ENCODE peak calls at places on chromosomes 16 and 17, in ten cellular contexts. A, G, S, Y, O, U, Q, R, V and X are unnamed samples.

GRCh38 chr17:10875984-10876555 is 38.2 kb upstream of the PIRT start:
- DNase-seq in A (peak; percentile 68), G (no peak), S (peak; percentile 32), Y (no peak), O (peak; percentile 18), U (peak; percentile 2), Q (peak; percentile 62), R (no peak), V (peak; percentile 41), X (peak; percentile 21)

GRCh38 chr16:57044931-57045693 is 47.3 kb upstream of the CPNE2 start:
- DNase-seq in A (no peak), G (no peak), S (no peak), Y (no peak), O (no peak), U (no peak), Q (no peak), R (no peak), V (no peak), X (no peak)

GRCh38 chr17:3534881-3535252 is 22.7 kb downstream of the TRPV3 start:
- DNase-seq in A (peak; percentile 74), G (no peak), S (peak; percentile 21), Y (no peak), O (no peak), U (no peak), Q (peak; percentile 27), R (no peak), V (peak; percentile 57), X (no peak)

GRCh38 chr17:21817791-21818364 is 125.6 kb downstream of the KCNJ18 start:
- DNase-seq in A (no peak), G (no peak), S (no peak), Y (no peak), O (no peak), U (no peak), Q (no peak), R (no peak), V (no peak), X (no peak)

GRCh38 chr17:64411999-64412771 is 21.5 kb upstream of the PECAM1 start:
- DNase-seq in A (peak; percentile 39), G (no peak), S (no peak), Y (peak; percentile 57), O (peak; percentile 85), U (peak; percentile 69), Q (peak; percentile 85), R (no peak), V (peak; percentile 33), X (peak; percentile 70)

GRCh38 chr16:30005341-30006094 is 5.3 kb downstream of the DOC2A start:
- DNase-seq in A (no peak), G (peak; percentile 46), S (peak; percentile 33), Y (no peak), O (peak; percentile 29), U (no peak), Q (peak; percentile 64), R (no peak), V (peak; percentile 2), X (no peak)

GRCh38 chr16:12350945-12351344 is 374.4 kb downstream of the SNX29 start:
- DNase-seq in A (no peak), G (no peak), S (no peak), Y (no peak), O (no peak), U (no peak), Q (peak; percentile 16), R (no peak), V (no peak), X (no peak)

GRCh38 chr17:41666336-41666680 is 22.4 kb upstream of the EIF1 start:
- DNase-seq in A (no peak), G (no peak), S (no peak), Y (no peak), O (peak; percentile 36), U (no peak), Q (peak; percentile 44), R (peak; percentile 70), V (no peak), X (peak; percentile 89)

GRCh38 chr17:72926171-72926570 is 166.3 kb downstream of the SLC39A11 start:
- DNase-seq in A (no peak), G (no peak), S (no peak), Y (no peak), O (no peak), U (no peak), Q (no peak), R (no peak), V (no peak), X (no peak)